ENCODE peak calls at places on chromosomes 12 and 14, in four cellular contexts. Z is suprapubic skin, T is PC-3, H is fibroblast of lung. S is an unnamed sample.

GRCh38 chr12:67797316-67797741 is 148.8 kb downstream of the DYRK2 start:
- DNase-seq in Z (no peak), T (no peak), H (peak; percentile 93), S (no peak)

GRCh38 chr12:125467363-125467762 is 402.1 kb downstream of the AACS start:
- DNase-seq in Z (no peak), T (no peak), H (no peak), S (no peak)

GRCh38 chr14:68779761-68780323 is 13.0 kb downstream of the ZFP36L1 start:
- DNase-seq in Z (peak; percentile 48), T (peak; percentile 98), H (peak; percentile 88), S (no peak)

GRCh38 chr14:37594916-37595808 is at the start of the genes FOXA1 and TTC6:
- DNase-seq in Z (no peak), T (peak; percentile 91), H (no peak), S (peak; percentile 82)

GRCh38 chr12:41514050-41514449 is 325.9 kb downstream of the PDZRN4 start:
- DNase-seq in Z (no peak), T (no peak), H (no peak), S (no peak)

GRCh38 chr12:122886851-122887816 is 8.8 kb downstream of the VPS37B start:
- DNase-seq in Z (peak; percentile 47), T (peak; percentile 97), H (no peak), S (peak; percentile 83)

GRCh38 chr14:103522649-103523582 is at the start of gene CKB:
- DNase-seq in Z (no peak), T (peak; percentile 65), H (peak; percentile 57), S (no peak)

GRCh38 chr14:23631702-23632460 is 4.3 kb upstream of the DHRS2 start:
- DNase-seq in Z (no peak), T (peak; percentile 71), H (peak; percentile 85), S (no peak)

GRCh38 chr12:28424965-28425364 is 234.7 kb downstream of the CCDC91 start:
- DNase-seq in Z (no peak), T (no peak), H (peak; percentile 65), S (no peak)

GRCh38 chr14:41899416-41899815 is 292.7 kb downstream of the LRFN5 start:
- DNase-seq in Z (no peak), T (peak; percentile 9), H (peak; percentile 75), S (no peak)

GRCh38 chr12:46825526-46826414 is at the start of gene SLC38A4:
- DNase-seq in Z (no peak), T (no peak), H (peak; percentile 39), S (no peak)

GRCh38 chr14:22829661-22830328 is at the start of gene MRPL52:
- DNase-seq in Z (peak; percentile 92), T (peak; percentile 92), H (peak; percentile 87), S (peak; percentile 90)

GRCh38 chr12:64004639-64005038 is 160.1 kb downstream of the SRGAP1 start:
- DNase-seq in Z (no peak), T (no peak), H (no peak), S (no peak)

GRCh38 chr14:94349276-94349675 is 26.1 kb upstream of the SERPINA6 start:
- DNase-seq in Z (no peak), T (no peak), H (no peak), S (no peak)

GRCh38 chr12:64419696-64420095 is 15.5 kb downstream of the XPOT start:
- DNase-seq in Z (no peak), T (no peak), H (no peak), S (no peak)

GRCh38 chr14:34075826-34076225 is 125.0 kb upstream of the EGLN3 start:
- DNase-seq in Z (no peak), T (no peak), H (no peak), S (no peak)

GRCh38 chr12:127761880-127762279 is 505.1 kb upstream of the TMEM132C start:
- DNase-seq in Z (no peak), T (no peak), H (no peak), S (no peak)

GRCh38 chr12:51705450-51705849 is 114.4 kb downstream of the SCN8A start:
- DNase-seq in Z (no peak), T (peak; percentile 36), H (no peak), S (no peak)

GRCh38 chr12:27940756-27941402 is 31.7 kb downstream of the PTHLH start:
- DNase-seq in Z (peak; percentile 82), T (peak; percentile 96), H (peak; percentile 86), S (no peak)

GRCh38 chr14:104688755-104689619 is at the start of gene INF2:
- DNase-seq in Z (no peak), T (peak; percentile 74), H (peak; percentile 45), S (no peak)

GRCh38 chr12:106081606-106082005 is 57.1 kb downstream of the NUAK1 start:
- DNase-seq in Z (no peak), T (no peak), H (no peak), S (no peak)

GRCh38 chr12:72276212-72276865 is 4.2 kb downstream of the TRHDE start:
- DNase-seq in Z (no peak), T (peak; percentile 67), H (peak; percentile 64), S (no peak)

GRCh38 chr12:6608592-6609311 is 1.6 kb upstream of the CHD4 start:
- DNase-seq in Z (no peak), T (no peak), H (peak; percentile 36), S (no peak)

GRCh38 chr12:112183591-112184021 is 58.2 kb downstream of the TRAFD1 start:
- DNase-seq in Z (no peak), T (no peak), H (no peak), S (no peak)

GRCh38 chr14:61438036-61438435 is 116.7 kb downstream of the PRKCH start:
- DNase-seq in Z (no peak), T (no peak), H (no peak), S (no peak)

GRCh38 chr12:115762934-115763333 is 514.6 kb downstream of the MED13L start:
- DNase-seq in Z (no peak), T (peak; percentile 30), H (peak; percentile 29), S (peak; percentile 62)

GRCh38 chr12:27521066-27521465 is 2.9 kb upstream of the PPFIBP1 start:
- DNase-seq in Z (no peak), T (no peak), H (peak; percentile 63), S (no peak)

GRCh38 chr12:114166360-114166759 is 200.2 kb upstream of the RBM19 start:
- DNase-seq in Z (no peak), T (peak; percentile 18), H (peak; percentile 80), S (no peak)

GRCh38 chr12:48966177-48966890 is 5.2 kb downstream of the WNT10B start:
- DNase-seq in Z (no peak), T (no peak), H (no peak), S (no peak)

GRCh38 chr14:50479041-50479440 is 53.3 kb downstream of the MAP4K5 start:
- DNase-seq in Z (no peak), T (no peak), H (no peak), S (no peak)

GRCh38 chr12:5480953-5481300 is 49.0 kb downstream of the NTF3 start:
- DNase-seq in Z (no peak), T (no peak), H (no peak), S (no peak)

GRCh38 chr14:57293851-57294837 is 25.4 kb downstream of the AP5M1 start:
- DNase-seq in Z (no peak), T (peak; percentile 53), H (peak; percentile 54), S (no peak)

GRCh38 chr12:75705749-75706719 is 194.6 kb upstream of the KRR1 start:
- DNase-seq in Z (no peak), T (peak; percentile 21), H (peak; percentile 100), S (no peak)
- H3K27ac ChIP-seq in Z (no peak overlapping the region), T (peak overlapping the region; percentile 8), H (peak overlapping the region; percentile 85), S (peak overlapping the region; percentile 62)

DNA sequence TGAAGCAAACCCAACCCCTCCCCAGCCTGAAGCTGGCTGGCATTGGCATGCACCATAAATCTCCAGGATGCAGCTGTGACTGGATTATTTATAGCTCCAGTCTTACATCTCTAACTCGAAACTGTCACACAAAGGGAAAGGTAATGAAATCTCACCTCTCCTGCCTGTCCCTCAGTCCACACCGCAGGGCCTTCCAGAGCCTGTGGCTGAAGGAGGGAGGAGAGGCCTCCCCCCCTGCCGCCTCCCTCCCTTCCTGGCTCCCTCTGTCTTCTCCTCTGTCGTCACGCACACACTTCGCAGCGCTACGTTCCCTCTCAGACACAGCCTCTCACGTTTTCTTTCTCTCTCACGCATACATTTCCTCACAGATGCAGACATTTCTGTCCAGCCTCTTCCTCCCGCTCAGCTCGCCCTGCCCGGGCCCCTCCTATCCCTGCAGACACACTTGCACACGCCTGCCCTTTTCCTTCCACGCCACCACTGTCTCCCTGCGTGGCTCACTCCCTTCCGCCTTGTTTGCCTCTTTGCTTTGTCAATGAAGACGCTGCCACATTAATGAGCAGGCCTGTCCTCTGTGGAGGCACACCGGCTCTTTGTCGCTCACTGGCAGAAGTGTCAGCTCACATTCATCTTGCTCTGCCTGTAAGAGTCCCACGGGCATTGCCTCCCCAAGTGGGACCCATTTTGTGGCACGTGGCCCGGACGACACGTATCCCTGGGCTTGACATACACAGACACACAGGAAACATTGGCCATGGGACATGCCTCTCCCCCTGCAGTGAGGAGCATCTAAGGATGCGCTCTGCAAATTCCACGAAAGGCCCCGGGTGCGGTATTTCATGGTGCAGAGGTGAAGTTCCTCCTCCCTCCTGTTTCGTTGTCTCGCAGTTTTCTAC is 27.9 kb downstream of the IRF2BPL start:
- DNase-seq in Z (no peak), T (no peak), H (peak; percentile 56), S (no peak)
- H3K4me3 ChIP-seq in Z (peak overlapping the region; percentile 29), T (no peak overlapping the region), H (no peak overlapping the region), S (no peak overlapping the region)

DNA sequence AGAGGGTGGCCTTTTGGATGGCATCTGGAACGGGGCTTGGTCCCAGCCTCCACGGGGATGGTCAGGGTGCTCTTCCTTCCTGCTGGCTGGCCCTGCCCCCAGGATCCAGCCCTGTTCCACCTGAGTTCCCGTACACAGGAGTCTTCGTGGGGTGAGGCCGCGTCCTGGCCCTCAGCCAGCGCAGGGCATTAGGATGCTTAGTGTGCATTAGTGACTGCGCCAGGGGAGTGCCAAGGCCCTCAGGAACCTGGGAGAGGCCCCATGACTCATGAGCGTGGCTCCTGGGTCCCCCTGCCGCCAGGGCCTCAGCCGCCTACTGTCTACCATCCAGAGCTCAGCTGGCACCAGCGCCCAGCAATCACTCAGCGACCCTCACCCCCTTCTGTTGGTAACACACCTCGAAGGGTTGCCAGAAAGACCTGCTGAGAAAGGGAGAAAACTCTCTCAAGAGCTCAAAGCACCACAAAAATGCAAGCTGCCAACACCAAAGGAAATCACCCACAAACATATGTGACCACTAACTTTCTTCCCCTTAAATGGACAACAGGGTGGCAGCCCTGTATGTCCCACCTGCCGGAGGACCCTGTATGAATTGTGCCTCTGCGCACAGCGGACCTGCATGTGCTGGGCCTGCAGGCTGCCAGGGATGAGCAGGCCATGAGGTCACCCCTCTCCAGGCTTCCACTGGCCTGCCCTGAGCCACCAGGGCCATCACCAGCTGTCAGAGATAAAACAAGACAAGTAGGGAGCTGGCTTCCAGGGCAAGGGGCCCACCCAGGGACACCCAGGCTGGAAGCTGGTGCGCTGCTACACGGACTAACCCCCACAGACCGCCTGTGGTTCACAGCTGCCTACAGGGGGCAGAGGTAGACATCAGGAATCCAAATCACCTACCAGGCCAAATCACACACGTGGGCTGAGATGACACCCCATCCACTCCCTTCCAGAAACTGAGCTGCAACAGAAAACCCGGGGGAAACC is 28.7 kb downstream of the CCDC85C start:
- DNase-seq in Z (no peak), T (peak; percentile 92), H (no peak), S (peak; percentile 96)
- H3K4me1 ChIP-seq in Z (peaks cover 72% of the 10 kb centered on the region), T (peaks cover 60% of the 10 kb centered on the region), H (peaks cover 49% of the 10 kb centered on the region), S (peaks cover 67% of the 10 kb centered on the region)

DNA sequence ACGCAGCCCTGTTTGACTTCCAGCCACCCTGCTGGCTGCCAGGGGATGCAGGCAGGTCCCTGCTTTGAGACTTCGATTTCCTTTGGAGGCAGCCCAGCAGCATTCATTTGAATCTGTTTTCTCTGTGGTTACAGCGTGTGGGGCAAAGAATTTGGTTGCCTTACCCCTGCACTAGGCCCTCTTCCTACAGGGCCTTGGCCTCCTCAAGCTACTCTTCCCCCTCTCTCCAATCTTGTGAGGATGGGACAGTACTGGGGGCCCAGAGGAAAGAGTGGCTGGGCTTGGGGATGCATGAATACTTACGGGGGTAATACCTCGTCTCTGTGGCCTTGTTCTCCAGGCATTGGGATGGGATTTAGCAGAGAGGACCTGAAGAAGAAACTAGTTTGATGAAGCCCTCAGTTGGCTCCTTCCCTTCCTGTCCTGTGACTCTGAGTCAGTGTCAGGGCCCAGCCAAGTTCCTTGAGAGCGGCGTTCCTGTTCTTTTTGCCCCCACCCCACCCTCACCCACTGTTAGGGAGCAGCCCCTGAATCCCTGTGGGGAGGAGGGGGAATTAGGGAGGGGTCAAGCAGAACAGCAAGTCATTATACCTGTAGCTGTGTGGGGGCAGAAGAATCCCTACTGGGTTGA is 5.1 kb upstream of the LRP1-AS start:
- DNase-seq in Z (no peak), T (no peak), H (peak; percentile 74), S (no peak)
- H3K27ac ChIP-seq in Z (peak overlapping the region; percentile 91), T (peak overlapping the region; percentile 83), H (peak overlapping the region; percentile 94), S (peak overlapping the region; percentile 47)